ENCODE peak calls at places on chromosome 22, in five cellular contexts. J, T, P, F and B are unnamed samples.

GRCh38 chr22:35628732-35629131 is 11.6 kb upstream of the MB start:
- DNase-seq in F (no peak), P (no peak), J (peak; percentile 9), T (no peak), B (no peak)

GRCh38 chr22:49099496-49100124 is 728.1 kb downstream of the BRD1 start:
- DNase-seq in P (peak; percentile 74), F (no peak), T (no peak), J (no peak), B (no peak)

GRCh38 chr22:21940521-21940920 is 12.1 kb downstream of the PPM1F start:
- DNase-seq in T (no peak), P (no peak), J (no peak), F (no peak), B (no peak)

GRCh38 chr22:38632528-38632927 is 23.7 kb downstream of the FAM227A start:
- DNase-seq in T (no peak), F (no peak), P (no peak), J (no peak), B (no peak)

GRCh38 chr22:27461470-27461869 is 340.1 kb downstream of the MN1 start:
- DNase-seq in T (peak; percentile 73), F (no peak), J (no peak), P (peak; percentile 97), B (peak; percentile 89)

GRCh38 chr22:30380011-30380410 is 7.2 kb downstream of the RNF215 start:
- DNase-seq in P (no peak), F (no peak), J (no peak), T (no peak), B (no peak)

GRCh38 chr22:49188591-49188990 is 639.1 kb downstream of the BRD1 start:
- DNase-seq in T (no peak), J (no peak), F (no peak), P (no peak), B (no peak)

GRCh38 chr22:36445158-36445668 is 36.2 kb downstream of the TXN2 start:
- DNase-seq in F (no peak), J (peak; percentile 77), T (no peak), P (no peak), B (no peak)

GRCh38 chr22:27474711-27475547 is 326.6 kb downstream of the MN1 start:
- DNase-seq in F (peak; percentile 29), P (peak; percentile 100), T (peak; percentile 100), J (peak; percentile 50), B (peak; percentile 100)

GRCh38 chr22:23385301-23386244 is 194.5 kb downstream of the IGLL1 start:
- DNase-seq in T (peak; percentile 63), F (peak; percentile 67), P (peak; percentile 41), J (peak; percentile 90), B (peak; percentile 82)

GRCh38 chr22:17117890-17118289 is 3.3 kb downstream of the TMEM121B start:
- DNase-seq in T (no peak), F (no peak), J (no peak), P (no peak), B (no peak)

GRCh38 chr22:17770180-17771077 is 3.8 kb downstream of the BID start:
- DNase-seq in T (no peak), J (no peak), P (no peak), F (no peak), B (no peak)

GRCh38 chr22:37943471-37944198 is 9.8 kb downstream of the C22orf23 start:
- DNase-seq in T (no peak), F (no peak), J (no peak), P (peak; percentile 54), B (no peak)

GRCh38 chr22:19959043-19959586 is 17.5 kb upstream of the TXNRD2 start:
- DNase-seq in J (peak; percentile 87), T (peak; percentile 61), F (peak; percentile 86), P (no peak), B (peak; percentile 65)

GRCh38 chr22:29626497-29627195 is 23.2 kb downstream of the NF2 start:
- DNase-seq in P (peak; percentile 91), F (no peak), T (peak; percentile 83), J (no peak), B (peak; percentile 89)

GRCh38 chr22:38223289-38223960 is 21.6 kb downstream of the MAFF start:
- DNase-seq in J (no peak), P (no peak), T (no peak), F (no peak), B (no peak)

GRCh38 chr22:19942886-19943664 is 1.5 kb upstream of the TXNRD2 start:
- DNase-seq in P (peak; percentile 59), J (peak; percentile 68), F (peak; percentile 35), T (peak; percentile 79), B (peak; percentile 86)

GRCh38 chr22:45645526-45646414 is 25.9 kb upstream of the ATXN10 start:
- DNase-seq in T (no peak), J (peak; percentile 73), P (peak; percentile 37), F (peak; percentile 45), B (peak; percentile 69)

GRCh38 chr22:50505276-50505775 is 2.2 kb downstream of the LMF2 start:
- DNase-seq in T (no peak), P (no peak), J (no peak), F (no peak), B (no peak)

GRCh38 chr22:50502628-50503474 is 4.7 kb downstream of the LMF2 start:
- DNase-seq in T (no peak), P (no peak), J (no peak), F (no peak), B (no peak)

GRCh38 chr22:50502096-50502495 is 5.4 kb downstream of the LMF2 start:
- DNase-seq in T (no peak), J (no peak), P (no peak), F (no peak), B (no peak)

GRCh38 chr22:50504245-50505211 is 3.0 kb downstream of the LMF2 start:
- DNase-seq in F (peak; percentile 64), P (no peak), J (peak; percentile 57), T (peak; percentile 68), B (peak; percentile 80)

DNA sequence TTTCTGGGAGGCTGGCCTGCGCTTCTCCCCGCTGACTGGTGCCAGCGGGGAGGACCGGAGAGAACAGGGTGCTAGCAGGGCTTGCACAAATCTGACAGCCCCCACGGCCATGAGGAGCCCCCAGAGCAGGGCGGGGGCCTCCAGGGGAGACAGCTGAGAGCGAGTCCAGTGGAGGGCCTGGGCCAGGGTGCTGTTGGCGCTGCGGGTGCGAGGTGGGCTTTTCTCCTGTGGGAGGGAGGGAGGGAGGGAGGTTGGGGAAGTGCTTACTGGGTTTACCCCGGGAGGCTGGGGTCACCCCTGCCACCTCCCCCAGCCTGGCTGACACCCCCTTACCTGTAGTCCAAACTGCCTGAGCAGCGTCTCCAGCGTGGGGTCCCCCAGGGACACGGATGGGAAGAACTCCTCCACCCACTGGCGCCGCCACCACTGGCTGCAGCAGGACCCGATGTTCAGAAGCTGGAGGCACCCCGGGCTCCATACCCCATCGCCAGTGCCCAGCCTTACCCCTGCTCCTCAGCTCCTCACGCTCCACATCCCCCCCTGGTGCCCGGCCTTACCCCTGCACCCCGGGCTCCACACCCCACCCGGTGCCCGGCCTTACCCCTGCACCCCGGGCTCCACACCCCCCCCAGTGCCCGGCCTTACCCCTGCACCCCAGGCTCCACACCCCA is 3.9 kb downstream of the LMF2 start:
- DNase-seq in J (no peak), T (no peak), F (no peak), P (no peak), B (no peak)
- TF ChIP-seq CTCF in J (no peak), T (peak; percentile 16), F (no peak), P (peak; percentile 32), B (peak; percentile 4)

GRCh38 chr22:44369241-44369652 is 56.5 kb upstream of the SHISAL1 start:
- DNase-seq in T (no peak), P (no peak), J (peak; percentile 15), F (no peak), B (no peak)
- TF ChIP-seq CTCF in T (peak; percentile 18), P (peak; percentile 34), J (no peak), F (no peak), B (peak; percentile 20)

GRCh38 chr22:47674600-47674999 is 912.1 kb downstream of the TBC1D22A start:
- DNase-seq in J (no peak), P (no peak), F (no peak), T (no peak), B (no peak)

GRCh38 chr22:47676685-47677084 is 914.2 kb downstream of the TBC1D22A start:
- DNase-seq in J (no peak), T (no peak), F (no peak), P (no peak), B (no peak)

GRCh38 chr22:47678667-47679287 is 916.3 kb downstream of the TBC1D22A start:
- DNase-seq in J (no peak), F (no peak), P (no peak), T (no peak), B (no peak)

GRCh38 chr22:47681766-47682165 is 919.3 kb downstream of the TBC1D22A start:
- DNase-seq in T (no peak), P (no peak), J (no peak), F (no peak), B (no peak)

GRCh38 chr22:47678048-47678447 is 915.6 kb downstream of the TBC1D22A start:
- DNase-seq in P (no peak), T (no peak), J (no peak), F (no peak), B (no peak)
- TF ChIP-seq CTCF in P (no peak), T (no peak), J (no peak), F (no peak), B (no peak)

GRCh38 chr22:24805790-24806662 is at the start of gene SGSM1:
- DNase-seq in J (peak; percentile 79), T (peak; percentile 12), P (peak; percentile 59), F (peak; percentile 81), B (peak; percentile 53)
- TF ChIP-seq CTCF in J (no peak), T (no peak), P (no peak), F (no peak), B (no peak)